ENCODE peak calls at places on chromosomes 1 and 21, in seven cellular contexts. One of them, this sample, is unnamed.

GRCh38 chr1:179366093-179366800 is 476 bp downstream of the AXDND1 start:
- DNase-seq in HCEC 1CT: peak
- DNase-seq in amniotic stem cell: no peak
- DNase-seq in T-helper 17 cell: no peak
- DNase-seq in NCI-H1417: no peak
- DNase-seq in IMR-90: peak
- DNase-seq in NCI-H1092: no peak
- DNase-seq in this sample: no peak

GRCh38 chr1:115840615-115841460 is at the start of gene NHLH2:
- DNase-seq in HCEC 1CT: no peak
- DNase-seq in NCI-H1092: no peak
- DNase-seq in T-helper 17 cell: no peak
- DNase-seq in IMR-90: no peak
- DNase-seq in amniotic stem cell: no peak
- DNase-seq in NCI-H1417: peak
- DNase-seq in this sample: no peak

GRCh38 chr1:31587720-31588423 is 11.6 kb downstream of the TINAGL1 start:
- DNase-seq in NCI-H1417: peak
- DNase-seq in IMR-90: no peak
- DNase-seq in HCEC 1CT: no peak
- DNase-seq in NCI-H1092: peak
- DNase-seq in T-helper 17 cell: peak
- DNase-seq in amniotic stem cell: no peak
- DNase-seq in this sample: peak

GRCh38 chr1:26922901-26923300 is 1.4 kb downstream of the NUDC start:
- DNase-seq in amniotic stem cell: no peak
- DNase-seq in NCI-H1417: no peak
- DNase-seq in T-helper 17 cell: no peak
- DNase-seq in HCEC 1CT: no peak
- DNase-seq in NCI-H1092: no peak
- DNase-seq in IMR-90: no peak
- DNase-seq in this sample: no peak

GRCh38 chr21:46346296-46347202 is 22.6 kb downstream of the PCNT start:
- DNase-seq in NCI-H1092: no peak
- DNase-seq in T-helper 17 cell: no peak
- DNase-seq in IMR-90: no peak
- DNase-seq in NCI-H1417: no peak
- DNase-seq in amniotic stem cell: no peak
- DNase-seq in HCEC 1CT: no peak
- DNase-seq in this sample: no peak

GRCh38 chr1:1778827-1779675 is 781 bp upstream of the NADK start:
- DNase-seq in T-helper 17 cell: peak
- DNase-seq in IMR-90: no peak
- DNase-seq in NCI-H1417: peak
- DNase-seq in NCI-H1092: no peak
- DNase-seq in HCEC 1CT: no peak
- DNase-seq in amniotic stem cell: no peak
- DNase-seq in this sample: no peak

GRCh38 chr1:41695118-41695517 is 210.6 kb upstream of the EDN2 start:
- DNase-seq in T-helper 17 cell: no peak
- DNase-seq in NCI-H1092: peak
- DNase-seq in IMR-90: no peak
- DNase-seq in amniotic stem cell: no peak
- DNase-seq in HCEC 1CT: no peak
- DNase-seq in NCI-H1417: no peak
- DNase-seq in this sample: peak

GRCh38 chr1:24769656-24770651 is 24.7 kb downstream of the CLIC4 start:
- DNase-seq in T-helper 17 cell: no peak
- DNase-seq in amniotic stem cell: peak
- DNase-seq in HCEC 1CT: peak
- DNase-seq in IMR-90: peak
- DNase-seq in NCI-H1092: no peak
- DNase-seq in NCI-H1417: no peak
- DNase-seq in this sample: peak

GRCh38 chr1:6392081-6392879 is 1.3 kb downstream of the ACOT7 start:
- DNase-seq in amniotic stem cell: no peak
- DNase-seq in NCI-H1417: peak
- DNase-seq in IMR-90: no peak
- DNase-seq in HCEC 1CT: no peak
- DNase-seq in NCI-H1092: no peak
- DNase-seq in T-helper 17 cell: no peak
- DNase-seq in this sample: no peak

GRCh38 chr1:21258331-21259134 is 31.7 kb downstream of the ECE1 start:
- DNase-seq in T-helper 17 cell: no peak
- DNase-seq in amniotic stem cell: no peak
- DNase-seq in NCI-H1092: no peak
- DNase-seq in NCI-H1417: no peak
- DNase-seq in HCEC 1CT: no peak
- DNase-seq in IMR-90: no peak
- DNase-seq in this sample: no peak

GRCh38 chr21:43634618-43635017 is 24.7 kb downstream of the HSF2BP start:
- DNase-seq in NCI-H1092: no peak
- DNase-seq in T-helper 17 cell: no peak
- DNase-seq in NCI-H1417: no peak
- DNase-seq in HCEC 1CT: peak
- DNase-seq in IMR-90: peak
- DNase-seq in amniotic stem cell: no peak
- DNase-seq in this sample: no peak

GRCh38 chr1:110393691-110394564 is 3.1 kb upstream of the SLC16A4 start:
- DNase-seq in NCI-H1092: no peak
- DNase-seq in amniotic stem cell: peak
- DNase-seq in T-helper 17 cell: no peak
- DNase-seq in HCEC 1CT: peak
- DNase-seq in IMR-90: peak
- DNase-seq in NCI-H1417: no peak
- DNase-seq in this sample: no peak

GRCh38 chr21:33901421-33902288 is 13.9 kb downstream of the ATP5PO start:
- DNase-seq in IMR-90: peak
- DNase-seq in T-helper 17 cell: no peak
- DNase-seq in HCEC 1CT: peak
- DNase-seq in NCI-H1417: peak
- DNase-seq in amniotic stem cell: no peak
- DNase-seq in NCI-H1092: no peak
- DNase-seq in this sample: peak

GRCh38 chr1:36514501-36514900 is 31.8 kb upstream of the CSF3R start:
- DNase-seq in NCI-H1092: no peak
- DNase-seq in NCI-H1417: no peak
- DNase-seq in IMR-90: no peak
- DNase-seq in HCEC 1CT: no peak
- DNase-seq in T-helper 17 cell: no peak
- DNase-seq in amniotic stem cell: no peak
- DNase-seq in this sample: no peak

This sample was measured in HTR-8/SVneo.